ENCODE peak calls at places on chromosomes 3 and 15, in nine cellular contexts. T is HL-60, P is fibroblast of the aortic adventitia, F is GM23338, I is cardiac muscle cell, E is mesendoderm, N is ovary, H is H7, B is Caco-2. K is an unnamed sample.

GRCh38 chr3:173066044-173066679 is 74.9 kb downstream of the SPATA16 start:
- DNase-seq in T (no peak), P (peak), F (no peak), I (no peak), E (peak), N (no peak), H (no peak), B (no peak), K (no peak)

GRCh38 chr3:105700575-105700974 is 168.2 kb downstream of the CBLB start:
- DNase-seq in T (no peak), P (no peak), F (no peak), I (no peak), E (no peak), N (no peak), H (no peak), B (no peak), K (no peak)

GRCh38 chr15:83565553-83566159 is 88.3 kb upstream of the ADAMTSL3 start:
- DNase-seq in T (no peak), P (peak), F (peak), I (peak), E (peak), N (no peak), H (peak), B (peak), K (no peak)

GRCh38 chr15:58179741-58180381 is 41.7 kb downstream of the AQP9 start:
- DNase-seq in T (no peak), P (peak), F (no peak), I (no peak), E (no peak), N (no peak), H (no peak), B (no peak), K (no peak)

GRCh38 chr3:134028486-134029255 is 1.1 kb downstream of the SLCO2A1 start:
- DNase-seq in T (no peak), P (no peak), F (peak), I (peak), E (peak), N (no peak), H (no peak), B (no peak), K (no peak)

GRCh38 chr15:27873825-27874224 is 225.3 kb downstream of the OCA2 start:
- DNase-seq in T (no peak), P (no peak), F (no peak), I (no peak), E (no peak), N (no peak), H (no peak), B (no peak), K (no peak)

GRCh38 chr3:102466001-102466400 is 31.2 kb downstream of the ZPLD1 start:
- DNase-seq in T (no peak), P (no peak), F (peak), I (peak), E (peak), N (no peak), H (peak), B (no peak), K (no peak)

GRCh38 chr3:122689587-122689986 is 8.9 kb downstream of the PARP14 start:
- DNase-seq in T (no peak), P (peak), F (no peak), I (no peak), E (no peak), N (no peak), H (no peak), B (no peak), K (no peak)

GRCh38 chr3:179652467-179653105 is at the start of gene USP13:
- DNase-seq in T (peak), P (peak), F (peak), I (peak), E (peak), N (peak), H (peak), B (peak), K (no peak)

GRCh38 chr3:80050826-80051601 is 283.2 kb upstream of the ROBO1 start:
- DNase-seq in T (no peak), P (no peak), F (no peak), I (no peak), E (no peak), N (no peak), H (peak), B (no peak), K (no peak)

GRCh38 chr3:71101581-71101980 is 481.9 kb downstream of the FOXP1 start:
- DNase-seq in T (no peak), P (peak), F (no peak), I (no peak), E (no peak), N (no peak), H (no peak), B (no peak), K (no peak)

GRCh38 chr15:29102911-29103824 is 166.5 kb downstream of the NSMCE3 start:
- DNase-seq in T (no peak), P (no peak), F (peak), I (no peak), E (peak), N (no peak), H (no peak), B (no peak), K (no peak)

GRCh38 chr15:72198410-72199270 is 1.1 kb upstream of the GRAMD2A start:
- DNase-seq in T (no peak), P (no peak), F (peak), I (no peak), E (no peak), N (no peak), H (no peak), B (no peak), K (no peak)

GRCh38 chr3:12369598-12369997 is 80.7 kb downstream of the PPARG start:
- DNase-seq in T (no peak), P (no peak), F (no peak), I (no peak), E (no peak), N (no peak), H (no peak), B (no peak), K (no peak)

GRCh38 chr3:72593881-72594397 is 254.3 kb downstream of the SHQ1 start:
- DNase-seq in T (peak), P (peak), F (no peak), I (no peak), E (no peak), N (no peak), H (no peak), B (no peak), K (no peak)

GRCh38 chr3:112074616-112075497 is 11.3 kb upstream of the C3orf52 start:
- DNase-seq in T (no peak), P (peak), F (no peak), I (peak), E (peak), N (no peak), H (no peak), B (peak), K (peak)

GRCh38 chr3:107525101-107525953 is 2.6 kb downstream of the BBX start:
- DNase-seq in T (peak), P (peak), F (peak), I (peak), E (peak), N (peak), H (peak), B (peak), K (no peak)

GRCh38 chr15:93041159-93041547 is 47.9 kb downstream of the RGMA start:
- DNase-seq in T (no peak), P (no peak), F (no peak), I (no peak), E (no peak), N (peak), H (peak), B (no peak), K (no peak)

GRCh38 chr3:73284432-73284831 is 223.0 kb downstream of the EBLN2 start:
- DNase-seq in T (no peak), P (no peak), F (no peak), I (no peak), E (no peak), N (no peak), H (no peak), B (no peak), K (no peak)

GRCh38 chr3:59547874-59548273 is 498.0 kb upstream of the CFAP20DC start:
- DNase-seq in T (no peak), P (no peak), F (no peak), I (no peak), E (no peak), N (no peak), H (no peak), B (no peak), K (no peak)

GRCh38 chr15:91926871-91927270 is 73.4 kb downstream of the SLCO3A1 start:
- DNase-seq in T (no peak), P (peak), F (peak), I (peak), E (no peak), N (no peak), H (peak), B (no peak), K (no peak)

GRCh38 chr3:76107935-76108570 is 322.7 kb upstream of the ZNF717 start:
- DNase-seq in T (peak), P (peak), F (peak), I (peak), E (peak), N (no peak), H (peak), B (peak), K (no peak)

GRCh38 chr3:184619348-184619747 is 57.8 kb downstream of the EPHB3 start:
- DNase-seq in T (no peak), P (no peak), F (no peak), I (no peak), E (peak), N (no peak), H (no peak), B (no peak), K (no peak)

GRCh38 chr3:171354049-171354705 is 106.0 kb downstream of the TNIK start:
- DNase-seq in T (no peak), P (no peak), F (no peak), I (no peak), E (no peak), N (no peak), H (no peak), B (no peak), K (peak)

GRCh38 chr3:101725890-101726275 is 1.5 kb downstream of the CEP97 start:
- DNase-seq in T (no peak), P (no peak), F (no peak), I (no peak), E (no peak), N (no peak), H (no peak), B (no peak), K (no peak)

GRCh38 chr3:71863563-71864190 is 78.7 kb upstream of the PROK2 start:
- DNase-seq in T (no peak), P (no peak), F (no peak), I (no peak), E (no peak), N (no peak), H (no peak), B (no peak), K (no peak)

GRCh38 chr3:100306695-100307094 is 27.9 kb upstream of the NIT2 start:
- DNase-seq in T (no peak), P (no peak), F (no peak), I (no peak), E (no peak), N (no peak), H (no peak), B (no peak), K (no peak)

GRCh38 chr3:170467007-170467406 is 48.3 kb downstream of the CLDN11 start:
- DNase-seq in T (no peak), P (no peak), F (peak), I (no peak), E (no peak), N (no peak), H (no peak), B (no peak), K (no peak)

GRCh38 chr15:31975446-31976229 is 54.7 kb upstream of the CHRNA7 start:
- DNase-seq in T (no peak), P (no peak), F (peak), I (peak), E (no peak), N (no peak), H (peak), B (no peak), K (no peak)

GRCh38 chr3:39502838-39503145 is 35.3 kb downstream of the MOBP start:
- DNase-seq in T (no peak), P (no peak), F (no peak), I (no peak), E (peak), N (no peak), H (no peak), B (no peak), K (no peak)

GRCh38 chr3:24133441-24133840 is 188.4 kb downstream of the NR1D2 start:
- DNase-seq in T (no peak), P (no peak), F (no peak), I (no peak), E (no peak), N (no peak), H (no peak), B (no peak), K (no peak)

GRCh38 chr15:21269121-21269520 is 171.2 kb downstream of the POTEB3 start:
- DNase-seq in T (no peak), P (no peak), F (no peak), I (no peak), E (no peak), N (no peak), H (no peak), B (no peak), K (no peak)

GRCh38 chr3:71704915-71705314 is 20.3 kb downstream of the EIF4E3 start:
- DNase-seq in T (no peak), P (no peak), F (no peak), I (peak), E (no peak), N (no peak), H (no peak), B (no peak), K (no peak)

GRCh38 chr3:158642474-158643210 is 1.7 kb upstream of the GFM1 start:
- DNase-seq in T (no peak), P (no peak), F (no peak), I (no peak), E (no peak), N (no peak), H (no peak), B (no peak), K (no peak)

GRCh38 chr3:42014949-42015533 is 53.1 kb upstream of the ULK4 start:
- DNase-seq in T (peak), P (peak), F (peak), I (no peak), E (peak), N (peak), H (peak), B (no peak), K (no peak)

GRCh38 chr3:60594025-60594424 is 657.2 kb downstream of the FHIT start:
- DNase-seq in T (peak), P (peak), F (no peak), I (peak), E (no peak), N (peak), H (no peak), B (no peak), K (no peak)

GRCh38 chr3:60600848-60601247 is 650.4 kb downstream of the FHIT start:
- DNase-seq in T (no peak), P (no peak), F (no peak), I (no peak), E (no peak), N (no peak), H (no peak), B (no peak), K (no peak)

GRCh38 chr3:60603860-60604259 is 647.4 kb downstream of the FHIT start:
- DNase-seq in T (no peak), P (no peak), F (no peak), I (no peak), E (no peak), N (no peak), H (no peak), B (no peak), K (no peak)

GRCh38 chr3:60598668-60599067 is 652.6 kb downstream of the FHIT start:
- DNase-seq in T (no peak), P (no peak), F (no peak), I (no peak), E (no peak), N (no peak), H (no peak), B (peak), K (no peak)

DNA sequence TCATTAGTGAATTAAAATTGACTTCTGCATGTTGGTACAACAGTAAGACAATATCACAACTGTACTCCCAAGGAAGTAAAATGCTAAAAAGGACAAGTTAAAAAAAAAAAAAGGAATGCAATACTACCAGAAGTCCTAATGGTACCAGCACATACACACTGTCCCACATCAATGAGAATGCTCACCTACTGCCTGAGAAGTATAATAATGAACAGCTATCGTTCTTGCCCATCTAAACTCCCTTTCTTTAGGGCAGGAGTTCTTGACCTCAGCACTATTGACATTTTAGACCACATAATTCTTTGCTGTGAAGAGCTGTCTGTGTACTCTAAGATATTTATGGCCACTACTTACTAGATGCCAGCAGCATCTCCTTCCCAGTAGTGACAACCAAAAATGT is 651.7 kb downstream of the FHIT start:
- DNase-seq in T (no peak), P (no peak), F (no peak), I (no peak), E (no peak), N (no peak), H (no peak), B (no peak), K (no peak)
- H3K4me3 ChIP-seq in T (no peak), P (no peak), F (no peak), I (no peak), E (no peak), N (no peak), H (no peak), B (no peak), K (no peak)

GRCh38 chr3:5698851-5699250 is 511.3 kb downstream of the EDEM1 start:
- DNase-seq in T (no peak), P (no peak), F (no peak), I (no peak), E (no peak), N (no peak), H (no peak), B (no peak), K (no peak)

GRCh38 chr3:5699313-5699712 is 511.8 kb downstream of the EDEM1 start:
- DNase-seq in T (no peak), P (no peak), F (no peak), I (no peak), E (no peak), N (no peak), H (no peak), B (no peak), K (no peak)

GRCh38 chr3:5694267-5694666 is 506.8 kb downstream of the EDEM1 start:
- DNase-seq in T (no peak), P (no peak), F (no peak), I (no peak), E (no peak), N (no peak), H (no peak), B (no peak), K (no peak)

GRCh38 chr3:5699811-5700210 is 512.3 kb downstream of the EDEM1 start:
- DNase-seq in T (no peak), P (no peak), F (no peak), I (no peak), E (no peak), N (no peak), H (no peak), B (no peak), K (no peak)
- H3K4me3 ChIP-seq in T (no peak), P (no peak), F (no peak), I (no peak), E (no peak), N (no peak), H (no peak), B (no peak), K (no peak)

GRCh38 chr3:196501316-196502064 is 2.1 kb downstream of the RNF168 start:
- DNase-seq in T (no peak), P (peak), F (peak), I (peak), E (peak), N (no peak), H (no peak), B (no peak), K (no peak)

GRCh38 chr3:196499807-196500524 is 3.6 kb downstream of the RNF168 start:
- DNase-seq in T (no peak), P (no peak), F (peak), I (no peak), E (peak), N (no peak), H (no peak), B (no peak), K (no peak)

GRCh38 chr3:196496183-196496582 is 7.4 kb downstream of the RNF168 start:
- DNase-seq in T (no peak), P (no peak), F (no peak), I (no peak), E (no peak), N (no peak), H (no peak), B (no peak), K (no peak)

GRCh38 chr3:196498297-196498696 is 5.3 kb downstream of the RNF168 start:
- DNase-seq in T (no peak), P (no peak), F (no peak), I (no peak), E (no peak), N (no peak), H (no peak), B (no peak), K (no peak)

DNA sequence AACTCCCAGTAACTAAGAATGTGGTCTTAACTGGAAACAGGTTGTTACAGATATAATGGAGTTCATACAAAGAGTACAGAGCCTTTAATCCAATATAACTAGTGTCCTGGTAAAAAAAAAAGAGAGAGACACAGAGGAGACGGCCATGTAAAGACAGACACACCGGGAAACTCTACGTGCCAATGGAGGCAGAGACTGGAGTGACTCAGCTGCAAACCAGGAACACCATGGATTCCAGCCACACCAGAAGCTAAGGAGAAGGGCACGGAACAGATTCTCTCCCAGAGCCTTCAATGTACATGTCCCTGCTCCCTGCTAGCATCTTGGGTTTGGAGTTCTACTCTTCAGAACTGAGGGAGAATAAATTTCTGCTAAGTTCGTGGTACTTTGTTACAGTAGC is 4.5 kb downstream of the RNF168 start:
- DNase-seq in T (no peak), P (peak), F (no peak), I (no peak), E (peak), N (no peak), H (no peak), B (no peak), K (no peak)
- H3K4me3 ChIP-seq in T (no peak), P (no peak), F (peak), I (no peak), E (no peak), N (no peak), H (no peak), B (no peak), K (no peak)

GRCh38 chr3:87135412-87135811 is 91.7 kb upstream of the CHMP2B start:
- DNase-seq in T (no peak), P (no peak), F (no peak), I (no peak), E (no peak), N (no peak), H (no peak), B (no peak), K (no peak)

GRCh38 chr3:87136066-87136596 is 91.0 kb upstream of the CHMP2B start:
- DNase-seq in T (peak), P (no peak), F (no peak), I (no peak), E (peak), N (no peak), H (no peak), B (no peak), K (no peak)

GRCh38 chr3:87127286-87127685 is 99.8 kb upstream of the CHMP2B start:
- DNase-seq in T (no peak), P (peak), F (no peak), I (no peak), E (no peak), N (no peak), H (no peak), B (no peak), K (no peak)

GRCh38 chr3:87128006-87128405 is 99.1 kb upstream of the CHMP2B start:
- DNase-seq in T (no peak), P (no peak), F (no peak), I (no peak), E (no peak), N (no peak), H (no peak), B (no peak), K (no peak)

DNA sequence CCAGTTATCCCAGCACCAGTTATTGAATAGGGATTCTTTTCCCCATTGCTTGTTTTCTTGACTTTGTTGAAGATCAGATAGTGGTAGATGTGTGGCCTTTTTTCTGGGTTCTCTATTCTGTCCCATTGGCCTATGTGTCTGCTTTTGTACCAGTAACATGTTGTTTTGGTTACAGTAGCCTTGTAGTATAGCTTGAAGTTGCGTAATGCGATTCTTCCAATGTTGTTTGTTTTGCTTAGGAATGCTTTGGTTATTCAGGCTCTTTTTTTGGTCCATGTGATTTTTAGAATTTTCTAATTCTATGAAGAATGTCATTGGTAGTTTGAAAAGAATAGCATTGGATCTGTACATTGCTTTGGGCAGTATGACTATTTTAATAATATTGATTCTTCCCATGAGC is 94.3 kb upstream of the CHMP2B start:
- DNase-seq in T (no peak), P (no peak), F (peak), I (no peak), E (no peak), N (no peak), H (no peak), B (no peak), K (no peak)
- H3K4me3 ChIP-seq in T (no peak), P (no peak), F (no peak), I (no peak), E (no peak), N (no peak), H (no peak), B (no peak), K (no peak)

K was measured in retinal pigment epithelial cell.